ENCODE peak calls at places on chromosomes 6 and 20, in eight cellular contexts. Y is fibroblast of lung, T is right atrium auricular region, N is spleen, M is tibial nerve, Z is endothelial cell of umbilical vein, H is cardiac muscle cell, K is mammary epithelial cell. F is an unnamed sample.
A peak's percentile ranks its signal among the peaks of the same experiment; 100 is the strongest.

GRCh38 chr6:34476941-34477340 is 11.1 kb downstream of the PACSIN1 start:
- DNase-seq in Y (no peak), T (no peak), N (peak; percentile 46), M (no peak), Z (no peak), H (no peak), K (no peak), F (no peak)

GRCh38 chr6:7590918-7591302 is 912 bp downstream of the SNRNP48 start:
- DNase-seq in Y (peak; percentile 16), T (no peak), N (no peak), M (no peak), Z (peak; percentile 22), H (no peak), K (no peak), F (peak; percentile 30)

GRCh38 chr6:40714143-40714542 is 127.0 kb upstream of the LRFN2 start:
- DNase-seq in Y (no peak), T (no peak), N (no peak), M (no peak), Z (no peak), H (no peak), K (no peak), F (no peak)

GRCh38 chr6:154537486-154537885 is 27.0 kb upstream of the CNKSR3 start:
- DNase-seq in Y (no peak), T (no peak), N (no peak), M (no peak), Z (no peak), H (no peak), K (no peak), F (no peak)

GRCh38 chr20:11387189-11387754 is 530.4 kb upstream of the BTBD3 start:
- DNase-seq in Y (peak; percentile 74), T (no peak), N (no peak), M (no peak), Z (no peak), H (no peak), K (peak; percentile 97), F (no peak)

GRCh38 chr6:154989457-154989856 is 5.7 kb upstream of the TIAM2 start:
- DNase-seq in Y (no peak), T (no peak), N (no peak), M (no peak), Z (no peak), H (no peak), K (no peak), F (no peak)

GRCh38 chr20:34560141-34560523 is 1.6 kb downstream of the MAP1LC3A start:
- DNase-seq in Y (no peak), T (no peak), N (peak; percentile 75), M (no peak), Z (no peak), H (no peak), K (no peak), F (no peak)

GRCh38 chr6:105402981-105403935 is at the start of gene PREP:
- DNase-seq in Y (peak; percentile 82), T (peak; percentile 71), N (peak; percentile 98), M (peak; percentile 67), Z (peak; percentile 85), H (peak; percentile 90), K (peak; percentile 86), F (peak; percentile 72)

GRCh38 chr6:101779051-101779844 is 385.7 kb downstream of the GRIK2 start:
- DNase-seq in Y (no peak), T (no peak), N (no peak), M (no peak), Z (no peak), H (peak; percentile 24), K (peak; percentile 69), F (no peak)

GRCh38 chr20:47453167-47453782 is 48.4 kb upstream of the NCOA3 start:
- DNase-seq in Y (peak; percentile 77), T (no peak), N (no peak), M (no peak), Z (peak; percentile 39), H (no peak), K (peak; percentile 95), F (no peak)

GRCh38 chr6:136037246-136037884 is 185.9 kb downstream of the PDE7B start:
- DNase-seq in Y (peak; percentile 35), T (no peak), N (no peak), M (no peak), Z (peak; percentile 81), H (no peak), K (peak; percentile 12), F (no peak)

GRCh38 chr20:44742304-44743079 is 3.2 kb upstream of the KCNK15 start:
- DNase-seq in Y (no peak), T (no peak), N (no peak), M (no peak), Z (no peak), H (no peak), K (no peak), F (no peak)

GRCh38 chr20:20487811-20488210 is 119.9 kb downstream of the INSM1 start:
- DNase-seq in Y (no peak), T (no peak), N (no peak), M (no peak), Z (no peak), H (no peak), K (peak; percentile 81), F (no peak)

GRCh38 chr6:2935566-2936291 is 32.6 kb upstream of the SERPINB9 start:
- DNase-seq in Y (no peak), T (no peak), N (peak; percentile 76), M (no peak), Z (no peak), H (no peak), K (no peak), F (no peak)

DNA sequence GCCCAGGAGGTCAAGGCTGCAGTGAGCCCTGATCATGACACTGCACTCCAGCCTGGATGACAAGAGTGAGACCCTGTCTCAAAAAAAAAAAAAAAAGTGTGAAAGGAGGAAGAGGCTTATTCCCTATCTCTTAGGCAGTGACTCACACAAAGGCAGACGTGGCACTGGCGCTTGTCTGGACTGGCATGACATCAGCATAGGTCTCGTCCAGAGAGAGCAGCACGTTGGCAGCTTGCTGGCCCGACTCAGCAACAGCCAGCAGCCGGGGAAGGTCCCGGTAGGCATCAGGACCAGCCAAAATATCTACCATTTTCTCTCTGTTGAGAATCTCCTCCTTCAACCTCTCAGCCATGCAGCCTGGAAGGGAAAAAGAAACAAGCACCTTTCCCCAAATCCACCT is 14.1 kb downstream of the CDK5RAP1 start:
- DNase-seq in Y (no peak), T (no peak), N (no peak), M (no peak), Z (no peak), H (no peak), K (peak; percentile 71), F (no peak)
- H3K27ac ChIP-seq in Y (no peak overlapping the region), T (peak overlapping the region; percentile 84), N (no peak overlapping the region), M (no peak overlapping the region), Z (no peak overlapping the region), H (no peak overlapping the region), K (peak overlapping the region; percentile 29), F (no peak overlapping the region)

GRCh38 chr6:157494132-157494705 is 113.2 kb downstream of the ZDHHC14 start:
- DNase-seq in Y (peak; percentile 2), T (no peak), N (no peak), M (no peak), Z (no peak), H (no peak), K (no peak), F (no peak)

GRCh38 chr6:157500022-157500421 is 119.0 kb downstream of the ZDHHC14 start:
- DNase-seq in Y (no peak), T (no peak), N (no peak), M (no peak), Z (no peak), H (no peak), K (no peak), F (no peak)

GRCh38 chr6:157498817-157499216 is 117.8 kb downstream of the ZDHHC14 start:
- DNase-seq in Y (no peak), T (no peak), N (no peak), M (no peak), Z (no peak), H (no peak), K (no peak), F (no peak)

GRCh38 chr6:157496534-157497095 is 115.6 kb downstream of the ZDHHC14 start:
- DNase-seq in Y (no peak), T (no peak), N (no peak), M (no peak), Z (peak; percentile 21), H (no peak), K (no peak), F (no peak)

DNA sequence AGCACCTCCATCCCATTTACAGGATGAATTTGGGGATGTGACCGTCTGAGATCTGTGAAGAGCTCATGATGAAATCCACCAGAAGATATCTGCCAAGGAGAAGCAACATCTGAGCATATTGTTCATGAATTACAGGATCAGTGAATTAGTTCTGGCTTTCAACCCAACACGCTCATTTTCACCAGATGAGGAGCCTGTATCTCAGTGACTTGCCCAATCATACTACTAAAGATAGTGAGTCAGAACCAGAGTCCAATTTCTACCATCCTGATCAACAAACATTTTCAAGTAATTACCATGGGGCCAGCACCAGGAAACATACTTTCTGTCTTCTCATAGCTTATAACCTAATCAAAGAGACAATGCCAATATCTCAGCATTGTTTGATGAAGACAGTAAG is 116.6 kb downstream of the ZDHHC14 start:
- DNase-seq in Y (no peak), T (no peak), N (no peak), M (no peak), Z (no peak), H (no peak), K (no peak), F (no peak)
- H3K36me3 ChIP-seq in Y (no peaks in the 10 kb centered on the region), T (no peaks in the 10 kb centered on the region), N (no peaks in the 10 kb centered on the region), M (no peaks in the 10 kb centered on the region), Z (no peaks in the 10 kb centered on the region), H (no peaks in the 10 kb centered on the region), K (no peaks in the 10 kb centered on the region), F (no peaks in the 10 kb centered on the region)

DNA sequence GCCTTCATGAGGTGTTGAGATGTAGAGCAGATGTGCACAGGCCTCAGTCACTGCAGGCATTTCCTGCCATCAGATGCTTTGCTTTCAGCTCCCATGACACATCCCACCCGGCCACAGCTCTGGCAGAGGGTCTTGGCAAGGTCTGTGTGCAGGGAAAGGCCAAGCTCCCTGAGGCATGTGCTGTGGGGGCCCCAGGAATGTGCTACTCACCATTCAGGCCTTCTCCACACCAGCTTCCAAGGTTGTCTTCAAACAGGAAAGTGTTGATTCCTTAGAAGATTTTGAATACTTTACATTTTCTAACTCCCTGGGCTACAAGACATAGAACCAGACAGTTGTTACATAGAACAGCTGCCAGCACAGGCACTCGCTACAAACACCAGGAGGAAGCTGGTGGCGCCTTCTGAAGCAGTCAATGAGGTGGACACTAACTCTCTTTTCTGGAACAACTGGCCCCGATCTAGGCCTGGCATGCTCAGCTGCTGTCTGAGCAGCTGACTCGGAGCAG is 27.8 kb downstream of the CASS4 start:
- DNase-seq in Y (peak; percentile 93), T (peak; percentile 73), N (no peak), M (no peak), Z (peak; percentile 23), H (no peak), K (peak; percentile 37), F (peak; percentile 28)
- H3K4me1 ChIP-seq in Y (peaks cover 44% of the 10 kb centered on the region), T (peaks cover 7% of the 10 kb centered on the region), N (peaks cover 62% of the 10 kb centered on the region), M (no peaks in the 10 kb centered on the region), Z (no peaks in the 10 kb centered on the region), H (no peaks in the 10 kb centered on the region), K (no peaks in the 10 kb centered on the region), F (no peaks in the 10 kb centered on the region)

GRCh38 chr20:2653511-2654383 is 1.3 kb downstream of the NOP56 start:
- DNase-seq in Y (no peak), T (no peak), N (peak; percentile 78), M (no peak), Z (no peak), H (no peak), K (no peak), F (no peak)
- H3K27ac ChIP-seq in Y (peak overlapping the region; percentile 79), T (peak overlapping the region; percentile 86), N (peak overlapping the region; percentile 90), M (peak overlapping the region; percentile 11), Z (peak overlapping the region; percentile 45), H (peak overlapping the region; percentile 85), K (peak overlapping the region; percentile 61), F (peak overlapping the region; percentile 82)

GRCh38 chr20:49951160-49951559 is 15.0 kb downstream of the RNF114 start:
- DNase-seq in Y (peak; percentile 78), T (no peak), N (no peak), M (no peak), Z (peak; percentile 11), H (no peak), K (peak; percentile 65), F (no peak)
- H3K36me3 ChIP-seq in Y (peaks cover 22% of the 10 kb centered on the region), T (peaks cover 87% of the 10 kb centered on the region), N (peaks cover 93% of the 10 kb centered on the region), M (peaks cover 98% of the 10 kb centered on the region), Z (peaks cover 21% of the 10 kb centered on the region), H (peaks cover 63% of the 10 kb centered on the region), K (peaks cover 33% of the 10 kb centered on the region), F (peaks cover 98% of the 10 kb centered on the region)